ENCODE peak calls at places on chromosome 1, in nine cellular contexts. One of them, this sample, is unnamed. For H3K9me3, the result is how much of the 10 kb centered on the place peaks cover.

GRCh38 chr1:14689996-14690614 is 91.6 kb downstream of the KAZN start:
- DNase-seq in OCI-LY7: no peak
- DNase-seq in adrenal gland: no peak
- DNase-seq in lower lobe of right lung: no peak
- DNase-seq in tibial nerve: no peak
- DNase-seq in HAP-1: no peak
- DNase-seq in mammary epithelial cell: no peak
- DNase-seq in A549: no peak
- DNase-seq in esophagus muscularis mucosa: no peak
- DNase-seq in this sample: no peak

GRCh38 chr1:100860397-100860991 is 34.1 kb downstream of the EXTL2 start:
- DNase-seq in A549: no peak
- DNase-seq in mammary epithelial cell: peak
- DNase-seq in tibial nerve: no peak
- DNase-seq in HAP-1: peak
- DNase-seq in lower lobe of right lung: no peak
- DNase-seq in adrenal gland: no peak
- DNase-seq in esophagus muscularis mucosa: no peak
- DNase-seq in OCI-LY7: no peak
- DNase-seq in this sample: no peak

GRCh38 chr1:245322673-245323072 is 167.9 kb downstream of the KIF26B start:
- DNase-seq in A549: no peak
- DNase-seq in esophagus muscularis mucosa: no peak
- DNase-seq in HAP-1: no peak
- DNase-seq in OCI-LY7: no peak
- DNase-seq in lower lobe of right lung: no peak
- DNase-seq in mammary epithelial cell: peak
- DNase-seq in tibial nerve: no peak
- DNase-seq in adrenal gland: no peak
- DNase-seq in this sample: no peak

GRCh38 chr1:184754479-184755225 is at the start of gene EDEM3:
- DNase-seq in tibial nerve: peak
- DNase-seq in lower lobe of right lung: peak
- DNase-seq in mammary epithelial cell: peak
- DNase-seq in A549: peak
- DNase-seq in esophagus muscularis mucosa: peak
- DNase-seq in HAP-1: peak
- DNase-seq in adrenal gland: peak
- DNase-seq in OCI-LY7: peak
- DNase-seq in this sample: peak

GRCh38 chr1:111515291-111516007 is 12.0 kb upstream of the ADORA3 start:
- DNase-seq in esophagus muscularis mucosa: no peak
- DNase-seq in adrenal gland: peak
- DNase-seq in HAP-1: no peak
- DNase-seq in OCI-LY7: no peak
- DNase-seq in tibial nerve: no peak
- DNase-seq in A549: no peak
- DNase-seq in lower lobe of right lung: peak
- DNase-seq in mammary epithelial cell: peak
- DNase-seq in this sample: peak

GRCh38 chr1:165234149-165234548 is 122.4 kb downstream of the LMX1A start:
- DNase-seq in mammary epithelial cell: no peak
- DNase-seq in lower lobe of right lung: no peak
- DNase-seq in tibial nerve: no peak
- DNase-seq in HAP-1: no peak
- DNase-seq in A549: no peak
- DNase-seq in esophagus muscularis mucosa: no peak
- DNase-seq in adrenal gland: no peak
- DNase-seq in OCI-LY7: no peak
- DNase-seq in this sample: no peak

GRCh38 chr1:32791881-32792280 is 25.3 kb downstream of the YARS1 start:
- DNase-seq in OCI-LY7: no peak
- DNase-seq in A549: peak
- DNase-seq in lower lobe of right lung: no peak
- DNase-seq in esophagus muscularis mucosa: no peak
- DNase-seq in tibial nerve: no peak
- DNase-seq in adrenal gland: no peak
- DNase-seq in HAP-1: no peak
- DNase-seq in mammary epithelial cell: peak
- DNase-seq in this sample: no peak

GRCh38 chr1:81446006-81446669 is 354.6 kb upstream of the ADGRL2 start:
- DNase-seq in mammary epithelial cell: no peak
- DNase-seq in A549: no peak
- DNase-seq in HAP-1: no peak
- DNase-seq in lower lobe of right lung: no peak
- DNase-seq in adrenal gland: no peak
- DNase-seq in esophagus muscularis mucosa: no peak
- DNase-seq in tibial nerve: no peak
- DNase-seq in OCI-LY7: no peak
- DNase-seq in this sample: no peak

GRCh38 chr1:5744911-5745431 is 247.3 kb downstream of the NPHP4 start:
- DNase-seq in lower lobe of right lung: peak
- DNase-seq in adrenal gland: no peak
- DNase-seq in esophagus muscularis mucosa: no peak
- DNase-seq in HAP-1: no peak
- DNase-seq in mammary epithelial cell: peak
- DNase-seq in A549: no peak
- DNase-seq in tibial nerve: peak
- DNase-seq in OCI-LY7: no peak
- DNase-seq in this sample: no peak

GRCh38 chr1:162235261-162235780 is 141.3 kb downstream of the SPATA46 start:
- DNase-seq in esophagus muscularis mucosa: no peak
- DNase-seq in adrenal gland: peak
- DNase-seq in A549: peak
- DNase-seq in HAP-1: no peak
- DNase-seq in OCI-LY7: no peak
- DNase-seq in tibial nerve: no peak
- DNase-seq in mammary epithelial cell: no peak
- DNase-seq in lower lobe of right lung: no peak
- DNase-seq in this sample: peak

GRCh38 chr1:163824006-163824405 is 502.3 kb downstream of the NUF2 start:
- DNase-seq in A549: no peak
- DNase-seq in mammary epithelial cell: peak
- DNase-seq in esophagus muscularis mucosa: no peak
- DNase-seq in lower lobe of right lung: no peak
- DNase-seq in adrenal gland: peak
- DNase-seq in tibial nerve: no peak
- DNase-seq in OCI-LY7: no peak
- DNase-seq in HAP-1: no peak
- DNase-seq in this sample: no peak

GRCh38 chr1:75690547-75690946 is 34.0 kb upstream of the ACADM start:
- DNase-seq in tibial nerve: no peak
- DNase-seq in adrenal gland: no peak
- DNase-seq in OCI-LY7: no peak
- DNase-seq in lower lobe of right lung: no peak
- DNase-seq in mammary epithelial cell: no peak
- DNase-seq in A549: no peak
- DNase-seq in esophagus muscularis mucosa: no peak
- DNase-seq in HAP-1: no peak
- DNase-seq in this sample: no peak

GRCh38 chr1:44802306-44803061 is 2.3 kb downstream of the PLK3 start:
- DNase-seq in OCI-LY7: no peak
- DNase-seq in HAP-1: no peak
- DNase-seq in A549: no peak
- DNase-seq in esophagus muscularis mucosa: no peak
- DNase-seq in adrenal gland: no peak
- DNase-seq in mammary epithelial cell: no peak
- DNase-seq in lower lobe of right lung: peak
- DNase-seq in tibial nerve: no peak
- DNase-seq in this sample: no peak

GRCh38 chr1:182707116-182707515 is 22.7 kb upstream of the RGS8 start:
- DNase-seq in HAP-1: no peak
- DNase-seq in tibial nerve: no peak
- DNase-seq in adrenal gland: peak
- DNase-seq in OCI-LY7: no peak
- DNase-seq in lower lobe of right lung: no peak
- DNase-seq in esophagus muscularis mucosa: no peak
- DNase-seq in A549: no peak
- DNase-seq in mammary epithelial cell: no peak
- DNase-seq in this sample: peak

GRCh38 chr1:212228076-212228475 is 57.1 kb upstream of the PPP2R5A start:
- DNase-seq in tibial nerve: no peak
- DNase-seq in adrenal gland: no peak
- DNase-seq in HAP-1: no peak
- DNase-seq in A549: no peak
- DNase-seq in lower lobe of right lung: no peak
- DNase-seq in esophagus muscularis mucosa: no peak
- DNase-seq in mammary epithelial cell: no peak
- DNase-seq in OCI-LY7: no peak
- DNase-seq in this sample: no peak

GRCh38 chr1:29565490-29565889 is 329.2 kb downstream of the PTPRU start:
- DNase-seq in mammary epithelial cell: no peak
- DNase-seq in lower lobe of right lung: no peak
- DNase-seq in esophagus muscularis mucosa: no peak
- DNase-seq in A549: no peak
- DNase-seq in adrenal gland: no peak
- DNase-seq in HAP-1: no peak
- DNase-seq in tibial nerve: no peak
- DNase-seq in OCI-LY7: peak
- DNase-seq in this sample: no peak

GRCh38 chr1:29563092-29563491 is 326.8 kb downstream of the PTPRU start:
- DNase-seq in OCI-LY7: peak
- DNase-seq in esophagus muscularis mucosa: no peak
- DNase-seq in HAP-1: no peak
- DNase-seq in adrenal gland: no peak
- DNase-seq in lower lobe of right lung: no peak
- DNase-seq in mammary epithelial cell: no peak
- DNase-seq in A549: no peak
- DNase-seq in tibial nerve: no peak
- DNase-seq in this sample: no peak

GRCh38 chr1:29563571-29563970 is 327.2 kb downstream of the PTPRU start:
- DNase-seq in lower lobe of right lung: no peak
- DNase-seq in HAP-1: no peak
- DNase-seq in OCI-LY7: no peak
- DNase-seq in tibial nerve: no peak
- DNase-seq in adrenal gland: no peak
- DNase-seq in esophagus muscularis mucosa: no peak
- DNase-seq in mammary epithelial cell: peak
- DNase-seq in A549: no peak
- DNase-seq in this sample: no peak

GRCh38 chr1:29569971-29570634 is 333.8 kb downstream of the PTPRU start:
- DNase-seq in OCI-LY7: no peak
- DNase-seq in HAP-1: no peak
- DNase-seq in A549: peak
- DNase-seq in adrenal gland: no peak
- DNase-seq in esophagus muscularis mucosa: no peak
- DNase-seq in tibial nerve: no peak
- DNase-seq in lower lobe of right lung: no peak
- DNase-seq in mammary epithelial cell: peak
- DNase-seq in this sample: no peak

DNA sequence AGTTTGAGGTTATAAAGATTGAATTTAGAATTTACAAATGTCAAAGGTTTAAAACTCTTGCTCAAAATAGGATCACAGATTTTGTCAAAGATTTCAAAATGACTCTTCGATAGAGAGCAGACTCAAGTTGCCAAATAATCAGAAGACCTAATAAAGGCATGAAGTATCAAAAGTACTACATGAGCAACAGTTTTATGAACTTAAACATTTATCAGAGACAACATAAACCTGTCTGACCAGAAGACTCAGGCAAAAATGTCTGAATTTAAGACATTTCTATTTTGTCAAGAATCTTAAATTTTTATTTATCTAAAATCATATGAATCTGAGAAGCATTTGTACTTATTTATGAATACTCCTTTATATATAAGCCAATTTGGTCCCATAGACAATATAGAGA is 330.9 kb downstream of the PTPRU start:
- DNase-seq in lower lobe of right lung: no peak
- DNase-seq in adrenal gland: no peak
- DNase-seq in tibial nerve: no peak
- DNase-seq in OCI-LY7: no peak
- DNase-seq in esophagus muscularis mucosa: no peak
- DNase-seq in HAP-1: no peak
- DNase-seq in mammary epithelial cell: no peak
- DNase-seq in A549: no peak
- DNase-seq in this sample: no peak
- H3K9me3 ChIP-seq in lower lobe of right lung: under half
- H3K9me3 ChIP-seq in adrenal gland: under half
- H3K9me3 ChIP-seq in tibial nerve: under half
- H3K9me3 ChIP-seq in OCI-LY7: under half
- H3K9me3 ChIP-seq in esophagus muscularis mucosa: half or more
- H3K9me3 ChIP-seq in HAP-1: under half
- H3K9me3 ChIP-seq in mammary epithelial cell: under half
- H3K9me3 ChIP-seq in A549: under half
- H3K9me3 ChIP-seq in this sample: under half

DNA sequence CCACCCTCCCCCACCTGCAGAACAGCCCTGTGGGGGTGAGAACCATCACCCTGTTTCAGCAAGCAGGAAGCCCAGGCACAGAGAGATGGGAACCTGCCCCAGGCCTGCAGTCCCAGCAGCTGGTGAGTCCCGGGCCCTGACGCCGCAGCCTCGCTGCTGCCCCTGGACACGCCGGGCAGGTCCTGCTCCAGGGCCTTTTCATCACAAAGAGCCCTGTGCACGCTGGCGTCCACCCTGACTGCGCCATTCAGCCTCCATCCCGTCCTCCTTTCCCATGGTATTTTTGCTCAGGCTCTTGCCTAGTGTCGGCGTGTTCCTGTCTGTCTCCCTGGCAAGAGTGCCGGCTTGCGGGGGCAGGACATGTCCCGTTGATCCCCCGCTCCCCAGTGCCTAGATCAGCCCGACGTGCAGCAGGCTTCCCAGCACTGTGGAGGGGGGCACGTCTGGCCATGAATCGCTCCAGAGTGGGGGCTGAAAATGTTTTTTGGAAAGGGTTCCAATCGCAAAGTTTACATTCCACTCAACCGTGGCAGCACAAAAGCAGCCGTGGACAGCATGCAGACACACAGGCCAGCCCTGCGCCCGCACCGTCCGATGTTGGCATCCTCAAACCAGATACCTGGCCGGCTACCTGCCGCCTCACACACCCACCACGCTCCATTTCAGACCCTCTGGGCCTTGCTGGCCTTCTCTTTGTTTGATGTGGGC is 6.3 kb upstream of the TTC34 start:
- DNase-seq in OCI-LY7: no peak
- DNase-seq in HAP-1: no peak
- DNase-seq in adrenal gland: no peak
- DNase-seq in lower lobe of right lung: no peak
- DNase-seq in A549: no peak
- DNase-seq in esophagus muscularis mucosa: no peak
- DNase-seq in tibial nerve: no peak
- DNase-seq in mammary epithelial cell: no peak
- DNase-seq in this sample: no peak
- H3K9me3 ChIP-seq in OCI-LY7: under half
- H3K9me3 ChIP-seq in HAP-1: under half
- H3K9me3 ChIP-seq in adrenal gland: under half
- H3K9me3 ChIP-seq in lower lobe of right lung: under half
- H3K9me3 ChIP-seq in A549: under half
- H3K9me3 ChIP-seq in esophagus muscularis mucosa: under half
- H3K9me3 ChIP-seq in tibial nerve: under half
- H3K9me3 ChIP-seq in mammary epithelial cell: under half
- H3K9me3 ChIP-seq in this sample: under half

GRCh38 chr1:152191260-152191659 is 32.2 kb upstream of the RPTN start:
- DNase-seq in lower lobe of right lung: no peak
- DNase-seq in adrenal gland: no peak
- DNase-seq in esophagus muscularis mucosa: no peak
- DNase-seq in tibial nerve: no peak
- DNase-seq in A549: no peak
- DNase-seq in HAP-1: no peak
- DNase-seq in OCI-LY7: no peak
- DNase-seq in mammary epithelial cell: peak
- DNase-seq in this sample: no peak
- H3K9me3 ChIP-seq in lower lobe of right lung: under half
- H3K9me3 ChIP-seq in adrenal gland: under half
- H3K9me3 ChIP-seq in esophagus muscularis mucosa: under half
- H3K9me3 ChIP-seq in tibial nerve: under half
- H3K9me3 ChIP-seq in A549: under half
- H3K9me3 ChIP-seq in HAP-1: under half
- H3K9me3 ChIP-seq in OCI-LY7: under half
- H3K9me3 ChIP-seq in mammary epithelial cell: under half
- H3K9me3 ChIP-seq in this sample: under half

GRCh38 chr1:247043406-247043805 is 35.2 kb downstream of the ZNF670 start:
- DNase-seq in A549: no peak
- DNase-seq in esophagus muscularis mucosa: no peak
- DNase-seq in lower lobe of right lung: no peak
- DNase-seq in adrenal gland: no peak
- DNase-seq in HAP-1: no peak
- DNase-seq in tibial nerve: no peak
- DNase-seq in mammary epithelial cell: no peak
- DNase-seq in OCI-LY7: no peak
- DNase-seq in this sample: no peak
- H3K9me3 ChIP-seq in A549: half or more
- H3K9me3 ChIP-seq in esophagus muscularis mucosa: under half
- H3K9me3 ChIP-seq in lower lobe of right lung: half or more
- H3K9me3 ChIP-seq in adrenal gland: under half
- H3K9me3 ChIP-seq in HAP-1: under half
- H3K9me3 ChIP-seq in tibial nerve: half or more
- H3K9me3 ChIP-seq in mammary epithelial cell: under half
- H3K9me3 ChIP-seq in OCI-LY7: half or more
- H3K9me3 ChIP-seq in this sample: under half

This sample was measured in thyroid gland.